ENCODE peak calls at places on chromosomes 13 and 19, in nine cellular contexts. One of them, this sample, is unnamed.

GRCh38 chr13:24076636-24077035 is 83.9 kb upstream of the SPATA13 start:
- DNase-seq in esophagus squamous epithelium: no peak
- DNase-seq in transverse colon: no peak
- DNase-seq in tibial nerve: no peak
- DNase-seq in A549: no peak
- DNase-seq in IMR-90: no peak
- DNase-seq in spleen: no peak
- DNase-seq in GM12891: no peak
- DNase-seq in heart left ventricle: no peak
- DNase-seq in this sample: no peak

GRCh38 chr13:99655351-99656091 is 154.2 kb downstream of the TM9SF2 start:
- DNase-seq in esophagus squamous epithelium: no peak
- DNase-seq in tibial nerve: no peak
- DNase-seq in heart left ventricle: no peak
- DNase-seq in transverse colon: no peak
- DNase-seq in IMR-90: peak
- DNase-seq in A549: peak
- DNase-seq in GM12891: no peak
- DNase-seq in spleen: no peak
- DNase-seq in this sample: peak

GRCh38 chr13:55234311-55234710 is 1906.4 kb upstream of the PRR20A start:
- DNase-seq in transverse colon: no peak
- DNase-seq in heart left ventricle: no peak
- DNase-seq in A549: no peak
- DNase-seq in GM12891: no peak
- DNase-seq in IMR-90: no peak
- DNase-seq in tibial nerve: no peak
- DNase-seq in spleen: no peak
- DNase-seq in esophagus squamous epithelium: no peak
- DNase-seq in this sample: no peak

GRCh38 chr13:101661839-101662238 is 209.4 kb downstream of the ITGBL1 start:
- DNase-seq in IMR-90: no peak
- DNase-seq in spleen: no peak
- DNase-seq in A549: no peak
- DNase-seq in tibial nerve: no peak
- DNase-seq in GM12891: no peak
- DNase-seq in transverse colon: no peak
- DNase-seq in esophagus squamous epithelium: no peak
- DNase-seq in heart left ventricle: no peak
- DNase-seq in this sample: no peak

GRCh38 chr19:33758541-33759013 is 38.1 kb upstream of the KCTD15 start:
- DNase-seq in tibial nerve: no peak
- DNase-seq in spleen: no peak
- DNase-seq in heart left ventricle: no peak
- DNase-seq in IMR-90: peak
- DNase-seq in esophagus squamous epithelium: no peak
- DNase-seq in A549: peak
- DNase-seq in transverse colon: no peak
- DNase-seq in GM12891: no peak
- DNase-seq in this sample: no peak

GRCh38 chr13:99596180-99596579 is 94.9 kb downstream of the TM9SF2 start:
- DNase-seq in esophagus squamous epithelium: no peak
- DNase-seq in IMR-90: no peak
- DNase-seq in spleen: no peak
- DNase-seq in tibial nerve: no peak
- DNase-seq in transverse colon: no peak
- DNase-seq in A549: no peak
- DNase-seq in heart left ventricle: no peak
- DNase-seq in GM12891: no peak
- DNase-seq in this sample: no peak

GRCh38 chr13:96003304-96003703 is 49.9 kb downstream of the UGGT2 start:
- DNase-seq in A549: peak
- DNase-seq in transverse colon: no peak
- DNase-seq in spleen: no peak
- DNase-seq in heart left ventricle: no peak
- DNase-seq in esophagus squamous epithelium: no peak
- DNase-seq in tibial nerve: no peak
- DNase-seq in GM12891: no peak
- DNase-seq in IMR-90: no peak
- DNase-seq in this sample: no peak

GRCh38 chr13:48749699-48750473 is 96.2 kb downstream of the CYSLTR2 start:
- DNase-seq in A549: peak
- DNase-seq in esophagus squamous epithelium: peak
- DNase-seq in spleen: no peak
- DNase-seq in transverse colon: peak
- DNase-seq in GM12891: no peak
- DNase-seq in IMR-90: peak
- DNase-seq in heart left ventricle: peak
- DNase-seq in tibial nerve: peak
- DNase-seq in this sample: peak

GRCh38 chr19:2048959-2049740 is 1.9 kb downstream of the MKNK2 start:
- DNase-seq in spleen: peak
- DNase-seq in transverse colon: no peak
- DNase-seq in GM12891: no peak
- DNase-seq in IMR-90: no peak
- DNase-seq in tibial nerve: no peak
- DNase-seq in A549: no peak
- DNase-seq in heart left ventricle: no peak
- DNase-seq in esophagus squamous epithelium: no peak
- DNase-seq in this sample: no peak

GRCh38 chr19:2050991-2051770 is at the start of gene MKNK2:
- DNase-seq in GM12891: peak
- DNase-seq in transverse colon: peak
- DNase-seq in spleen: peak
- DNase-seq in tibial nerve: peak
- DNase-seq in heart left ventricle: peak
- DNase-seq in IMR-90: peak
- DNase-seq in A549: peak
- DNase-seq in esophagus squamous epithelium: peak
- DNase-seq in this sample: peak

GRCh38 chr19:2050349-2050990 is 574 bp downstream of the MKNK2 start:
- DNase-seq in spleen: no peak
- DNase-seq in heart left ventricle: no peak
- DNase-seq in GM12891: no peak
- DNase-seq in transverse colon: no peak
- DNase-seq in tibial nerve: no peak
- DNase-seq in esophagus squamous epithelium: no peak
- DNase-seq in A549: no peak
- DNase-seq in IMR-90: no peak
- DNase-seq in this sample: no peak

GRCh38 chr19:2048104-2048958 is 2.7 kb downstream of the MKNK2 start:
- DNase-seq in tibial nerve: no peak
- DNase-seq in IMR-90: no peak
- DNase-seq in A549: no peak
- DNase-seq in spleen: peak
- DNase-seq in transverse colon: no peak
- DNase-seq in GM12891: no peak
- DNase-seq in heart left ventricle: no peak
- DNase-seq in esophagus squamous epithelium: no peak
- DNase-seq in this sample: no peak

DNA sequence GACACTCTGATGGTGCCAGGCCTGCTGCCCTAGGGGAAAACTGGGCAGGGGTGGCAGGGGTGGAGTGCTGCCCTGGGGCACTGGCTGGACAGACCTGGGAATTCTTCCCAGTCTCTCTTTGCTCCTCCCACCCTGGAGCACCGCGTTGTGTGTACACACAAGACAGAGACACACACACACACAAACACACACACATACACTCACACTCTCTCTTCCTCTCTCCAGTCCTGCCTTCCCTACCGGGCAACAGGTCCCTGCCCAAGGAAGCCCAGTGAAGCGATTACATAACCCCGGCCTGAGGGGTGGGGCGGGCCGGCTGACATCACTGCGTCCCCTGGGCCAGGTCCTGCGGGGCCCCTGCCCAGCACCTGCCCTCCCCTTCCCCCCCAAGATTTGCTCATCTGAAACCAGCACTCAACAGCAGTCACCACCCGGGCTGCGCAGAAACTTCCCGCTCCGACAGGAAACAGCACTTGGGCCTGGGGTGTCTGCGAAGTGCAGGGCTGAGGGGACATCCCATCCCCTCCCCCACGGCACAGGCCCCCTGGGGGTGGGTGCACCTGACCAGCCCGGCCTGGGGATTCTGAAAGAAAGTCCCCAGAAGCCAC is 1.2 kb downstream of the MKNK2 start:
- DNase-seq in GM12891: no peak
- DNase-seq in IMR-90: peak
- DNase-seq in tibial nerve: peak
- DNase-seq in spleen: peak
- DNase-seq in esophagus squamous epithelium: no peak
- DNase-seq in transverse colon: peak
- DNase-seq in heart left ventricle: peak
- DNase-seq in A549: peak
- DNase-seq in this sample: peak
- TF ChIP-seq POLR2A in GM12891: peak
- TF ChIP-seq POLR2A in IMR-90: no peak
- TF ChIP-seq POLR2A in tibial nerve: no peak
- TF ChIP-seq POLR2A in spleen: peak
- TF ChIP-seq POLR2A in esophagus squamous epithelium: peak
- TF ChIP-seq POLR2A in transverse colon: peak
- TF ChIP-seq POLR2A in heart left ventricle: no peak
- TF ChIP-seq POLR2A in A549: no peak
- TF ChIP-seq POLR2A in this sample: no peak

DNA sequence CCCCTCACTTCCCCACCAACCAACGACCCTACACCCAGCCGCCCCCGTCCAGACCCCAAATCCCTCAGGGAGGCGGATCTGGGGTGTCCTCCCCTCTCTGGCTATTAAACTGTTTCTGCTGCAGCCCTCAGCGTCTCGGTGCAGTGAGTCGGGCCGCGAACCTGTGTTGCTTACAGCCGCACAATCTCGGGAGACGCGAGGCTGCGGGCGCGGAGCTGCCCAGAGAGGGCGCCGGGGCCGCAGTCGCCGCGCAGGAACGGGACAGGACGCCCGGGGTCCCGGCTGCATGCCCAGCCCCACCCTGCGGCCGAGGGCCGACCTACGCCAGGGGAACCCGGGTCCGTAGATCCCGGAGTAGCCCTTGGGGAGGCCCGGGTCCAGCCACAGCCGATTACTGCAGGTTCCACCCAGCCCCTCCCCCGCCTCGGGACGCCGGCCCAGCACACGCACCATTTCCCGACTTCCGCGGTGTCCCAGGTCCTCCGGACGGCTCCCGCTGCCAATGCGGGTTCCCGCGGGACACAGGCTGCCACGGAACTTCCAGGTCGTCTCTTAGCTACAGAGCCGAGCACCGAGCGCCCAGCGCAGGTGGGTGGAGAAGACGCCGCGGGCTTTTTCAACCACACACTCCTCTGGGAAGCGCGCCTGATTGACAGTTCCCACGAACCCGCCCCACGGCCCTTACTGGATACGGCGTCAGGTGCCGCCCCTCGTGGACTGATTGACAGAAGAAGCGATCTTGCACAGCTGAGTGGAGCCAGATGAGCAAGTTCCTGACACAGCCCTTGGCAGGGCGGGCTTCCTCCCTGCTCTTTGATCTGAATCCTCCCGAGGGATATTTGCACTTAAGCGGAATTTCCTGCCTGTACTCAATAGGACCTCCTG is at the start of gene ZNF799:
- DNase-seq in GM12891: peak
- DNase-seq in tibial nerve: peak
- DNase-seq in heart left ventricle: peak
- DNase-seq in transverse colon: peak
- DNase-seq in spleen: peak
- DNase-seq in IMR-90: peak
- DNase-seq in A549: peak
- DNase-seq in esophagus squamous epithelium: peak
- DNase-seq in this sample: peak
- TF ChIP-seq POLR2A in GM12891: no peak
- TF ChIP-seq POLR2A in tibial nerve: no peak
- TF ChIP-seq POLR2A in heart left ventricle: no peak
- TF ChIP-seq POLR2A in transverse colon: peak
- TF ChIP-seq POLR2A in spleen: no peak
- TF ChIP-seq POLR2A in IMR-90: no peak
- TF ChIP-seq POLR2A in A549: peak
- TF ChIP-seq POLR2A in esophagus squamous epithelium: no peak
- TF ChIP-seq POLR2A in this sample: peak

GRCh38 chr19:5147074-5147970 is 178.4 kb downstream of the KDM4B start:
- DNase-seq in A549: no peak
- DNase-seq in esophagus squamous epithelium: no peak
- DNase-seq in GM12891: no peak
- DNase-seq in spleen: peak
- DNase-seq in tibial nerve: no peak
- DNase-seq in transverse colon: no peak
- DNase-seq in heart left ventricle: no peak
- DNase-seq in IMR-90: no peak
- DNase-seq in this sample: no peak
- TF ChIP-seq POLR2A in A549: no peak
- TF ChIP-seq POLR2A in esophagus squamous epithelium: no peak
- TF ChIP-seq POLR2A in GM12891: no peak
- TF ChIP-seq POLR2A in spleen: no peak
- TF ChIP-seq POLR2A in tibial nerve: no peak
- TF ChIP-seq POLR2A in transverse colon: no peak
- TF ChIP-seq POLR2A in heart left ventricle: no peak
- TF ChIP-seq POLR2A in IMR-90: no peak
- TF ChIP-seq POLR2A in this sample: no peak

GRCh38 chr19:38389957-38390924 is 1.7 kb downstream of the SPRED3 start:
- DNase-seq in esophagus squamous epithelium: no peak
- DNase-seq in heart left ventricle: no peak
- DNase-seq in IMR-90: no peak
- DNase-seq in A549: no peak
- DNase-seq in GM12891: no peak
- DNase-seq in spleen: no peak
- DNase-seq in tibial nerve: no peak
- DNase-seq in transverse colon: no peak
- DNase-seq in this sample: no peak
- TF ChIP-seq POLR2A in esophagus squamous epithelium: no peak
- TF ChIP-seq POLR2A in heart left ventricle: no peak
- TF ChIP-seq POLR2A in IMR-90: no peak
- TF ChIP-seq POLR2A in A549: no peak
- TF ChIP-seq POLR2A in GM12891: no peak
- TF ChIP-seq POLR2A in spleen: no peak
- TF ChIP-seq POLR2A in tibial nerve: no peak
- TF ChIP-seq POLR2A in transverse colon: no peak
- TF ChIP-seq POLR2A in this sample: no peak

DNA sequence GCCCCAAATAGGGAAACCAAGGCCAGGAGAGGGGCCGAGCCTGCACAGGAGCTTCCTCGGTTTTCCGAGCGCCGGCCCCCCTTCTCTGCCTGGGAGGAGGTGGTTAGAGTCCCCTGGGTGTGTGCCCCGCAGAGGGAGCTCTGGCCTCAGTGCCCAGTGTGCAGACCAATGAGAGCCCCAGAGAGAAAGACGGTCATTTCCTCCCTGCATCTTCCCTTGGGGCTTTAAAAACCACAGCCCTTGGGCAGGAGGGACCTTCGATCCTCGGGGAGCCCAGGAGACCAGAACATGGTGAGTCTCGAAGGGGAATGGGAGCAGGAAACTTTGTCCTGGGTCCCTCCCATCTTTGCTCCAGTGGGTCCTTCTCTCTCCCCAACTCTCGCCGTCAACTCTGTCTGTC is at the start of gene C5AR1:
- DNase-seq in A549: no peak
- DNase-seq in esophagus squamous epithelium: no peak
- DNase-seq in GM12891: no peak
- DNase-seq in spleen: peak
- DNase-seq in heart left ventricle: peak
- DNase-seq in IMR-90: no peak
- DNase-seq in transverse colon: peak
- DNase-seq in tibial nerve: no peak
- DNase-seq in this sample: no peak
- TF ChIP-seq POLR2A in A549: no peak
- TF ChIP-seq POLR2A in esophagus squamous epithelium: no peak
- TF ChIP-seq POLR2A in GM12891: no peak
- TF ChIP-seq POLR2A in spleen: no peak
- TF ChIP-seq POLR2A in heart left ventricle: no peak
- TF ChIP-seq POLR2A in IMR-90: no peak
- TF ChIP-seq POLR2A in transverse colon: no peak
- TF ChIP-seq POLR2A in tibial nerve: no peak
- TF ChIP-seq POLR2A in this sample: no peak